ENCODE peak calls at places on chromosomes 16 and 17, in five cellular contexts. One of them, this sample, is unnamed.

GRCh38 chr16:24611310-24611709 is 71.9 kb downstream of the RBBP6 start:
- DNase-seq in brain microvascular endothelial cell: no peak
- DNase-seq in esophagus squamous epithelium: no peak
- DNase-seq in kidney: no peak
- DNase-seq in fibroblast of the aortic adventitia: no peak
- DNase-seq in this sample: no peak

GRCh38 chr16:4917117-4917516 is 19.8 kb downstream of the PPL start:
- DNase-seq in brain microvascular endothelial cell: peak
- DNase-seq in esophagus squamous epithelium: no peak
- DNase-seq in kidney: no peak
- DNase-seq in fibroblast of the aortic adventitia: peak
- DNase-seq in this sample: no peak

GRCh38 chr17:80362428-80363119 is 52.4 kb upstream of the ENDOV start:
- DNase-seq in brain microvascular endothelial cell: peak
- DNase-seq in esophagus squamous epithelium: no peak
- DNase-seq in kidney: peak
- DNase-seq in fibroblast of the aortic adventitia: peak
- DNase-seq in this sample: no peak

GRCh38 chr17:55171634-55172328 is 93.0 kb upstream of the HLF start:
- DNase-seq in brain microvascular endothelial cell: no peak
- DNase-seq in esophagus squamous epithelium: no peak
- DNase-seq in kidney: no peak
- DNase-seq in fibroblast of the aortic adventitia: no peak
- DNase-seq in this sample: no peak

GRCh38 chr16:82011199-82011641 is at the start of gene SDR42E1:
- DNase-seq in brain microvascular endothelial cell: no peak
- DNase-seq in esophagus squamous epithelium: peak
- DNase-seq in kidney: peak
- DNase-seq in fibroblast of the aortic adventitia: no peak
- DNase-seq in this sample: no peak

GRCh38 chr17:82331345-82331939 is 2.1 kb downstream of the SECTM1 start:
- DNase-seq in brain microvascular endothelial cell: no peak
- DNase-seq in esophagus squamous epithelium: no peak
- DNase-seq in kidney: no peak
- DNase-seq in fibroblast of the aortic adventitia: no peak
- DNase-seq in this sample: no peak

GRCh38 chr16:80122155-80122554 is 418.6 kb upstream of the DYNLRB2 start:
- DNase-seq in brain microvascular endothelial cell: no peak
- DNase-seq in esophagus squamous epithelium: no peak
- DNase-seq in kidney: peak
- DNase-seq in fibroblast of the aortic adventitia: peak
- DNase-seq in this sample: no peak

GRCh38 chr16:20610892-20611349 is 34.8 kb upstream of the ACSM2B start:
- DNase-seq in brain microvascular endothelial cell: no peak
- DNase-seq in esophagus squamous epithelium: no peak
- DNase-seq in kidney: no peak
- DNase-seq in fibroblast of the aortic adventitia: no peak
- DNase-seq in this sample: no peak

GRCh38 chr16:82990155-82990554 is 363.4 kb downstream of the CDH13 start:
- DNase-seq in brain microvascular endothelial cell: peak
- DNase-seq in esophagus squamous epithelium: no peak
- DNase-seq in kidney: no peak
- DNase-seq in fibroblast of the aortic adventitia: peak
- DNase-seq in this sample: no peak

GRCh38 chr16:87806608-87807546 is 41.1 kb upstream of the KLHDC4 start:
- DNase-seq in brain microvascular endothelial cell: peak
- DNase-seq in esophagus squamous epithelium: peak
- DNase-seq in kidney: no peak
- DNase-seq in fibroblast of the aortic adventitia: peak
- DNase-seq in this sample: peak

GRCh38 chr17:29175349-29175748 is 4.8 kb downstream of the MYO18A start:
- DNase-seq in brain microvascular endothelial cell: no peak
- DNase-seq in esophagus squamous epithelium: no peak
- DNase-seq in kidney: peak
- DNase-seq in fibroblast of the aortic adventitia: no peak
- DNase-seq in this sample: no peak

GRCh38 chr16:70563571-70563970 is 40.0 kb downstream of the SF3B3 start:
- DNase-seq in brain microvascular endothelial cell: no peak
- DNase-seq in esophagus squamous epithelium: no peak
- DNase-seq in kidney: no peak
- DNase-seq in fibroblast of the aortic adventitia: peak
- DNase-seq in this sample: no peak

GRCh38 chr16:50025544-50025931 is 513 bp downstream of the CNEP1R1 start:
- DNase-seq in brain microvascular endothelial cell: no peak
- DNase-seq in esophagus squamous epithelium: no peak
- DNase-seq in kidney: no peak
- DNase-seq in fibroblast of the aortic adventitia: peak
- DNase-seq in this sample: no peak
- TF ChIP-seq CTCF in brain microvascular endothelial cell: no peak
- TF ChIP-seq CTCF in esophagus squamous epithelium: no peak
- TF ChIP-seq CTCF in kidney: no peak
- TF ChIP-seq CTCF in fibroblast of the aortic adventitia: no peak
- TF ChIP-seq CTCF in this sample: no peak

DNA sequence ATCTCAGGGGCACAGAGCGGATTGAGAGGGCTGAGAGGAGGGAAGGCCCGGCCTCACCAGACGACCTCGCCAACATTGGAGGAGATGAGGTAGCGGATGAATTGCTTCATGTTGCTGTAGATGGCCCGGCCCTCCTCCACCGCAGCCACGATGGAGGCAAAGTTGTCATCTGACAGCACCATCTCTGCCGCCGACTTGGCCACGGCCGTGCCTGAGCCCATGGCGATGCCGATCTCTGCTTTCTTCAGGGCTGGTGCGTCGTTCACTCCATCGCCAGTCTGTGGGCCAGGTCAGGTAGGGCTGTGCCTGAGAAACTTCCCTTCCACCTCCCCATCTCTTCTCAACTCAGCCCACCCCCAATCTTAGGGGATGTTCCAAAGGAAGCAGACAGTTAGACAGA is 21.1 kb upstream of the P2RX1 start:
- DNase-seq in brain microvascular endothelial cell: no peak
- DNase-seq in esophagus squamous epithelium: no peak
- DNase-seq in kidney: no peak
- DNase-seq in fibroblast of the aortic adventitia: no peak
- DNase-seq in this sample: no peak
- TF ChIP-seq CTCF in brain microvascular endothelial cell: no peak
- TF ChIP-seq CTCF in esophagus squamous epithelium: no peak
- TF ChIP-seq CTCF in kidney: no peak
- TF ChIP-seq CTCF in fibroblast of the aortic adventitia: no peak
- TF ChIP-seq CTCF in this sample: no peak

DNA sequence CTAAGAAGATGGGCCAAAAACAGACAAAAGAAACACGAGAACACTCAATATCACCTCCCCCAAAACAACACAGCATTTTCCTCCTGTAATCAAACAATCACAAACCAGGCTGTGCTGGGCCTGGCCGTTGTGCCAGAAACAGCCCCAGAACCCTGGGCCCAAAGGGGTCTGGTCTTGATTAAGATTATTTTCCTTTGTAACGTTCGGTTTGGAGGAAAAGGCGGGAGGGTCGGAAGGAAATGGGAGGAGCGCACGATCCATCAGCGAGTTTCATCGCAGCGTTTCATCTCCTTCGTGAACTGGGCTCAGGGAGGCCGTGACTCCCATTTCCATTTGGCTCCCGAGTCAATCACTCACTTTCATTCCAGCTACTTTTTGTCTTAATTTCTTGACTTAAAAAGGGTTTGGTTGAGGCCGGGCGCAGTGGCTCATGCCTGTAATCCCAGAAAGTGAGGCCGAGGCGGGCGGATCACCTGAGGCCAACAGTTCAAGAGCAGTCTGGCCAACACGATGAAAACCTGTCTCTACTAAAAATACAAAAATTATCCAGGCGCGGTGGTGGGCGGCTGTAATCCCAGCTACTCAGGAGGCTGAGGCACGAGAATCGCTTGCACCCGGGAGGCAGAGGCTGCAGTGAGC is 61.4 kb downstream of the NXN start:
- DNase-seq in brain microvascular endothelial cell: no peak
- DNase-seq in esophagus squamous epithelium: no peak
- DNase-seq in kidney: peak
- DNase-seq in fibroblast of the aortic adventitia: no peak
- DNase-seq in this sample: no peak
- TF ChIP-seq CTCF in brain microvascular endothelial cell: no peak
- TF ChIP-seq CTCF in esophagus squamous epithelium: no peak
- TF ChIP-seq CTCF in kidney: no peak
- TF ChIP-seq CTCF in fibroblast of the aortic adventitia: no peak
- TF ChIP-seq CTCF in this sample: no peak

DNA sequence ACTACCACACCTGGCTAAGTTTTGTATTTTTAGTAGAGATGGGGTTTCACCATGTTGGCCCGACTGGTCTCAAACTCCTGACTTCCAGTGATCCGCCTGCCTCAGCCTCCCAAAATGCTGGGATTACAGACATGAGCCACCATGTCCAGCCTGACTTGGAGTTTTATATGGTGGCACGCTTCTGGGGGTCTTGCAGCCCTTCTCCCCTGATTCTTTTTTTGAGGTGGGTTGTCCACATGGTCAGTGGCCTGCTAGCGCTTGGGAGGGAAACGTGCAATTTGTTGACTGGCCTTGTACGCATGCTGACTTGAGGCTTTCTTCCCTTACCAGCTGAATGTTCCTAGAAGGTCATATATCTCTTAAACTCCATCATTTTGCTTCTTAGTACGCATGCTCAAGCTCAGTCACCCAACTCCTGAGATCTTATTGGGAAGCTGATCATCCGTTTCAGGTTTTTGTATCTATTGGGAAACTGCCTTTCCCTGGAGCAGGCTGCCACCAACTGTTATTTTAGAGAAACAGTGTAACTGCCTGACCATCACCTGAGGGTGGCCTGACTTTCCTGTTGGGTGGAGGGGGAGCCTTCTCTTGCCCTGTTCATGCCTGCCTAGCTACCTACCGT is 13.7 kb upstream of the LDHD start:
- DNase-seq in brain microvascular endothelial cell: no peak
- DNase-seq in esophagus squamous epithelium: no peak
- DNase-seq in kidney: no peak
- DNase-seq in fibroblast of the aortic adventitia: peak
- DNase-seq in this sample: no peak
- TF ChIP-seq CTCF in brain microvascular endothelial cell: no peak
- TF ChIP-seq CTCF in esophagus squamous epithelium: no peak
- TF ChIP-seq CTCF in kidney: no peak
- TF ChIP-seq CTCF in fibroblast of the aortic adventitia: no peak
- TF ChIP-seq CTCF in this sample: no peak

GRCh38 chr17:57121308-57122042 is 36.4 kb downstream of the AKAP1 start:
- DNase-seq in brain microvascular endothelial cell: peak
- DNase-seq in esophagus squamous epithelium: no peak
- DNase-seq in kidney: no peak
- DNase-seq in fibroblast of the aortic adventitia: peak
- DNase-seq in this sample: no peak
- TF ChIP-seq CTCF in brain microvascular endothelial cell: peak
- TF ChIP-seq CTCF in esophagus squamous epithelium: peak
- TF ChIP-seq CTCF in kidney: peak
- TF ChIP-seq CTCF in fibroblast of the aortic adventitia: peak
- TF ChIP-seq CTCF in this sample: peak

GRCh38 chr16:8178271-8178670 is 412.0 kb downstream of the TMEM114 start:
- DNase-seq in brain microvascular endothelial cell: no peak
- DNase-seq in esophagus squamous epithelium: no peak
- DNase-seq in kidney: no peak
- DNase-seq in fibroblast of the aortic adventitia: no peak
- DNase-seq in this sample: no peak
- TF ChIP-seq CTCF in brain microvascular endothelial cell: no peak
- TF ChIP-seq CTCF in esophagus squamous epithelium: no peak
- TF ChIP-seq CTCF in kidney: no peak
- TF ChIP-seq CTCF in fibroblast of the aortic adventitia: no peak
- TF ChIP-seq CTCF in this sample: no peak

DNA sequence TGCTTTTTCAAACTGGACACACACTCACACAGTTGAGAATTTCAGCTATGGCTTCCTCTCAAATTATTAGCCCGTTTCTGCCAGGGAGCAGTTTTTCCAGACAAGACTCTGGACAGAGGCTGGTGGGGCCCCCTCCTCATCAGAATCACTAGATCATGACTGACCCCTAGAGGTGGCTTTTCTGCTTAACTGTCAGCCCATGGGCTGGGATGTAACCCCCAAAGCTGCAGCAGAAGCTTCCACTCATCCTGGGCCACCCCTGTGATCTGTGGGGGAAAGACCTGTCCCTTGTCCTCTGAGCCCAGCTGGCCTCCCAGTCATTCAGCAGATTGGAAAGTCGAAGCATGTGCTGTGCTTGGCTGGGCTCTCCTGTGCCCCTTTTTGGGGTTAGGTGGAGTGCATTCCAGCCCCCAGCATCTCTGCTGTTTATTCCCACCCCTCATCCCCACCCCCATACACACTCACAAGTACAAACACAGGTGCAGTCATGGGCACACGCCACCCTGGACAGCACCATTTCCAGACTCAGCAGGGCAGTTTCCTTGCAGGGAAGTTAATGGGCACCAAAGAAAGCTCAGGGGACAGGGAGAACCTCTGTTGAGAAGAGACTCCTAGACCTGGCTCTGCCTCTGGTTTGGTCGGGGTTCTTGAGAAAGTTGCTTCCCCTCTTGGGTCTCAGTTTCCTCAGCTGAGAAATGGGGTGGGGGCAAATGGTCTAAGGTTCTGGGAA is 77.6 kb upstream of the RBL2 start:
- DNase-seq in brain microvascular endothelial cell: no peak
- DNase-seq in esophagus squamous epithelium: no peak
- DNase-seq in kidney: no peak
- DNase-seq in fibroblast of the aortic adventitia: no peak
- DNase-seq in this sample: no peak
- TF ChIP-seq CTCF in brain microvascular endothelial cell: peak
- TF ChIP-seq CTCF in esophagus squamous epithelium: no peak
- TF ChIP-seq CTCF in kidney: no peak
- TF ChIP-seq CTCF in fibroblast of the aortic adventitia: no peak
- TF ChIP-seq CTCF in this sample: no peak

DNA sequence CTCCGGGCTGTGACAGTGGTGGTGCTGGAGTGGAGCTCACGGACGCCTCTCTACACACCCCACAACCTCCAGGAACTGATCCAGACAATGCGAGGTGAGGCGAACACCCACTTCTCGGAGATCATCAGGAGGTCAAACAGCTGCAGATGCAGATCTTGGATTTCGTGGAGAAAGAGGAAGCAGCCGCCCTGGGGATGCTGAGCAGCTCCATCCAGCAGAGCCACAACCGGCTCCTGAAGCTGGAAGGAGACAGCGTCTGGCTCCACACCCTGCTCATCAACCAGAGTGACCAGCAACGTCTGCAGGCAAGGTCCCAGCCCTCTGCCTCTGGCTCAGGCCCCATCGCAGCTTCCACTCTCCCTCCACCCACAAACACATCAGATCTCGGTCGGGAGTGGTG is 13.2 kb upstream of the SLC16A5 start:
- DNase-seq in brain microvascular endothelial cell: no peak
- DNase-seq in esophagus squamous epithelium: no peak
- DNase-seq in kidney: no peak
- DNase-seq in fibroblast of the aortic adventitia: no peak
- DNase-seq in this sample: no peak
- TF ChIP-seq CTCF in brain microvascular endothelial cell: no peak
- TF ChIP-seq CTCF in esophagus squamous epithelium: no peak
- TF ChIP-seq CTCF in kidney: no peak
- TF ChIP-seq CTCF in fibroblast of the aortic adventitia: no peak
- TF ChIP-seq CTCF in this sample: no peak